ENCODE peak calls at places on chromosomes 16 and 17, in seven cellular contexts. Y is kidney, Z is neural crest cell, T is left ventricle myocardium inferior, U is GM12864, S is IMR-90, W is GM13977. Q is an unnamed sample.
A peak's percentile ranks its signal among the peaks of the same experiment; 100 is the strongest.

GRCh38 chr17:35286120-35286781 is 43.4 kb downstream of the SLFN5 start:
- DNase-seq in U (peak; percentile 43), Z (no peak), S (peak; percentile 20), Y (no peak), W (no peak), T (no peak), Q (no peak)

GRCh38 chr17:61645898-61646297 is 54.9 kb upstream of the NACA2 start:
- DNase-seq in W (no peak), U (no peak), S (peak; percentile 18), Y (no peak), T (no peak), Z (no peak), Q (no peak)

GRCh38 chr17:11278186-11278983 is 37.4 kb downstream of the SHISA6 start:
- DNase-seq in S (no peak), Z (no peak), Y (no peak), W (no peak), U (no peak), T (no peak), Q (no peak)

GRCh38 chr17:2421315-2422147 is 20.7 kb upstream of the MNT start:
- DNase-seq in W (no peak), U (no peak), S (peak; percentile 50), Y (no peak), T (no peak), Z (no peak), Q (no peak)

GRCh38 chr17:804541-805435 is 22.6 kb downstream of the MRM3 start:
- DNase-seq in T (no peak), Z (peak; percentile 69), Y (no peak), S (no peak), W (no peak), U (no peak), Q (no peak)

GRCh38 chr16:8998114-8998513 is 34.4 kb upstream of the USP7 start:
- DNase-seq in S (peak; percentile 54), U (no peak), Y (peak; percentile 15), W (no peak), Z (no peak), T (no peak), Q (no peak)

GRCh38 chr17:48543854-48544355 is 1.0 kb downstream of the HOXB2 start:
- DNase-seq in W (peak; percentile 65), Y (no peak), U (no peak), Z (no peak), T (peak; percentile 44), S (no peak), Q (no peak)

GRCh38 chr17:21369395-21369794 is 6.8 kb upstream of the KCNJ12 start:
- DNase-seq in Z (no peak), S (no peak), U (no peak), T (no peak), Y (peak; percentile 53), W (no peak), Q (no peak)

GRCh38 chr17:78185981-78186688 is 717 bp downstream of the TK1 start:
- DNase-seq in Z (no peak), W (no peak), S (no peak), Y (no peak), T (peak; percentile 43), U (no peak), Q (no peak)

GRCh38 chr17:81401727-81402529 is 6.7 kb downstream of the BAHCC1 start:
- DNase-seq in T (peak; percentile 61), W (no peak), U (no peak), S (no peak), Z (peak; percentile 43), Y (no peak), Q (peak; percentile 52)
- TF ChIP-seq CTCF in T (peak; percentile 33), W (peak; percentile 36), U (peak; percentile 9), S (peak; percentile 37), Z (peak; percentile 36), Y (no peak), Q (peak; percentile 16)

GRCh38 chr17:18194394-18194793 is 10.8 kb downstream of the ALKBH5 start:
- DNase-seq in T (no peak), Y (no peak), Z (no peak), U (no peak), W (no peak), S (no peak), Q (no peak)

GRCh38 chr17:18194804-18195203 is 11.2 kb downstream of the ALKBH5 start:
- DNase-seq in U (no peak), Y (no peak), T (no peak), W (no peak), S (no peak), Z (no peak), Q (no peak)

GRCh38 chr17:18190629-18191028 is 7.0 kb downstream of the ALKBH5 start:
- DNase-seq in U (no peak), T (no peak), Z (no peak), W (no peak), Y (no peak), S (no peak), Q (no peak)

GRCh38 chr17:18191071-18191667 is 7.5 kb downstream of the ALKBH5 start:
- DNase-seq in Y (peak; percentile 85), W (no peak), U (no peak), S (no peak), Z (no peak), T (peak; percentile 24), Q (no peak)

GRCh38 chr17:18191967-18192366 is 8.3 kb downstream of the ALKBH5 start:
- DNase-seq in Z (no peak), Y (no peak), U (no peak), S (no peak), W (no peak), T (no peak), Q (no peak)
- TF ChIP-seq CTCF in Z (peak; percentile 40), Y (no peak), U (peak; percentile 42), S (peak; percentile 31), W (peak; percentile 28), T (peak; percentile 40), Q (peak; percentile 29)

DNA sequence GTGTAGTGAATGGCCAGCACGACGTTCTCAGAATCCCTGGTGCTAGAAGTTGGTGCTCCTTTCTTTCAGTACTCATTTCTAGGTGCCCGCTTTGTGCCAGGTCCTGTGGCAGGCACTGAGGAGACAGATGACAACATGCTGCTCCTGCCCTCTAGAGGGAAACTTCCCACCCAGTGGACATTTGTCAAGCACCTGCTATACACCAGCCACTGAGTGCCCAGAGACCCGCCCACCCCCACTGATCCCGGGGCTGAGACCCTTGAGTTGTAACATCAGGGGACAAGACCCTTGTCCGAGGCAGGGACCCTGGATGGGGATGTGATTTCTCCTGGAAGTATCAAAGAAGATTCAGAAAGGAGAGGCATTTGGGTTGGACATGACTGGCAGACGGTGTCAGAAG is 25.1 kb downstream of the UNC13D start:
- DNase-seq in Y (no peak), S (no peak), Z (no peak), W (no peak), U (no peak), T (no peak), Q (no peak)
- TF ChIP-seq CTCF in Y (no peak), S (no peak), Z (no peak), W (peak; percentile 6), U (no peak), T (no peak), Q (peak; percentile 4)

DNA sequence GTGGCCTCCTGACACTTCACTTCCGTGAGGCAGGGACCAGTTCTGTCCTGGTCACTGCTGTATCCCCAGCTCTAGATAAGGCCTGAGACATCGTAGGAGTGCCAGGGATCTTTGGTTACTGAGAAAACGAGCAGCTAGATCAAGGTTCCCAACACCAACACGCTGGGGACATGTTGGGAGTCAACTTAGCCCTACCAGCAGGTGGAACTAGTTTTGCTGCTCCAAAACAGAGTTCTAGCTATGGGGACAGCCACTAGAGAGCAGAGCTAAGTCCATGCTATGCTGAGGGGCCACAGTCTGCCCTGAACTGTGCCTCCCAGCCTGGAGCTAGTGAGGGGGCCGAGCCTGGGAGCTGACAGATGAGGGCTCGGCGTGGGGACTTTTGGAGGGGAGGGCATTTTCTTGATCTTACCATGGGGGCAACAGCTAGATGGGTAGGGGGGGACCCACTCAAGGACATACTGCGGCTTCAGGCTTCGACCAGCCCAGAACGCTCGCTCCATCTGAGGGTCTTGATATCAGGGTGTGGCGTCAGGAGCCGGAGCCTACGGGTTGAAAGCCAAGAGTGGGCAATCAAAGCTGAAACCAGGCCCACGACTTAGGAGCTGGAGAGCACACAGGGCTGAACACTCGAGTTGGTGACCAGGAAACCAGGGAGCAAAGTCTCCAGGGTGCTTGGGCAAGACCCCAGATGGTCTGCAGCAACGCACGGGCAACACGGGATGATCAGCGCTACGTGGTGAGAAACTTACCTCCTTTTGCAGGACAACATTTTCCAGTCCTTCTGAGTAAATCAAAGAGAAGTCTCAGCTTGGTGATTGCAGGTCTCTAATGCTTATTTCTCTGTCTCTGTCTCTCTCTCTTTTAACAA is 13.4 kb downstream of the SNX20 start:
- DNase-seq in Z (no peak), W (no peak), U (no peak), T (no peak), S (no peak), Y (no peak), Q (peak; percentile 36)
- TF ChIP-seq CTCF in Z (no peak), W (peak; percentile 63), U (no peak), T (no peak), S (no peak), Y (no peak), Q (peak; percentile 47)

DNA sequence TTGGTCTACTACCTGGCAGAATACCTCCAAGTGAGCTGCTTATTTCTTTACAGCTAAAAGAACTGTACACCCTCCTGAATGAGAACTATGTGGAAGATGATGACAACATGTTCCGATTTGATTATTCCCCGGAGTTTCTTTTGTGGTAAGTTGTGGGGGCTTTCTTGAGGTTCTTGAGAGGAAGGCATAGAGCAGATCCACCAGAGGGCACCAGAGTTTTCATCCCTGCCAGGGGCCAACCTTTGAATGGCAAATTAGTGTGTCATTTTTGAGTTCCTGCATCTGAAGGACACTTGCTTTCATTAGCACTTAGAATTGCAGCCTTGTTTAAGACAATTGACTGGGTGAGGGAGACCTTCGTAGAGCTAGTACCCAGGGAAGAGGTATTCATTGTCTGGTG is 35.0 kb downstream of the NMT1 start:
- DNase-seq in S (peak; percentile 39), T (no peak), W (no peak), Z (no peak), U (no peak), Y (no peak), Q (no peak)
- TF ChIP-seq CTCF in S (peak; percentile 59), T (peak; percentile 62), W (peak; percentile 39), Z (peak; percentile 55), U (peak; percentile 60), Y (peak; percentile 17), Q (peak; percentile 37)

GRCh38 chr17:69417545-69418483 is 3.3 kb downstream of the MAP2K6 start:
- DNase-seq in U (no peak), T (no peak), Y (no peak), Z (no peak), W (no peak), S (no peak), Q (no peak)
- TF ChIP-seq CTCF in U (no peak), T (no peak), Y (no peak), Z (no peak), W (no peak), S (no peak), Q (no peak)

DNA sequence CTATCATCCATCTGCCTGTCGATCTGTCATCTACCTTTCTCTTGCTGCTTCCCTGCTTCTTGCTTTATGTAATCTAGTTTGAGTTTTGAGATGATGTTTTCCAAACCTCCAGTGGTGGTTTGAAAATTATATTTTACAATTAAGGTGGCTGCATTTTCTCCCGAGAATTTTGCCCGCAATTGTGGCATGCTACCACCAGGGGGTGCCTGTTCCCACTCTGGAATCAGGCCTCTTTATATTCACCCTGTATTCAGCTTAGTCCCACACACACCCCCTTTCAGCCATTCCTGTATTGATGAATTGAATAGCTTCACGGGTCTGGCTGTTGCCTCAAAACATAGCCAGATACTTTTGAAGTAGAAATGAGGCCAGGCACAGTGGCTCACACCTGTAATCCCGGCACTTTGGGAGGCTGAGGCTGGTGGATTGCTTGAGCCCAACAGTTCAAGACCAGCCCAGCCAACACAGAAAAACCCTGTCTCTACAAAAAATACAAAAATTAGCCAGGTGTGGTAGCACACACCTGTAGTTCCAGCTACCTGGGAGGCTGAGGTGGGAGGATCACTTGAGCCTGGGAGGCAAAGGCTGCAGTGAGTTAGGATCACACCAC is 3.2 kb downstream of the PRSS22 start:
- DNase-seq in W (peak; percentile 41), U (no peak), T (no peak), Z (peak; percentile 26), S (no peak), Y (no peak), Q (peak; percentile 19)
- TF ChIP-seq CTCF in W (peak; percentile 36), U (peak; percentile 62), T (peak; percentile 26), Z (peak; percentile 68), S (peak; percentile 46), Y (no peak), Q (peak; percentile 19)